ENCODE peak calls at places on chromosomes 13 and 19, in four cellular contexts. K is fibroblast of mammary gland, N is neural progenitor cell, C is uterus. H is an unnamed sample.
A peak's percentile ranks its signal among the peaks of the same experiment; 100 is the strongest.

GRCh38 chr19:15629003-15629880 is 11.5 kb upstream of the CYP4F3 start:
- DNase-seq in N (peak; percentile 5), K (peak; percentile 40), C (peak; percentile 58), H (peak; percentile 97)

GRCh38 chr19:1424182-1424955 is 13.8 kb upstream of the RPS15 start:
- DNase-seq in C (no peak), K (no peak), N (no peak), H (no peak)

GRCh38 chr13:102903659-102904407 is 58.0 kb downstream of the ERCC5 start:
- DNase-seq in N (peak; percentile 28), C (no peak), K (peak; percentile 42), H (no peak)

GRCh38 chr13:32676242-32676641 is 90.0 kb downstream of the PDS5B start:
- DNase-seq in C (no peak), N (no peak), K (no peak), H (no peak)

GRCh38 chr19:3458595-3459284 is 21.6 kb downstream of the SMIM24 start:
- DNase-seq in N (peak; percentile 66), C (peak; percentile 71), K (no peak), H (no peak)

GRCh38 chr13:110904748-110905147 is 10.1 kb downstream of the ANKRD10 start:
- DNase-seq in N (no peak), K (no peak), C (no peak), H (no peak)

GRCh38 chr13:98503175-98504028 is 73.5 kb downstream of the STK24 start:
- DNase-seq in K (peak; percentile 30), N (no peak), C (no peak), H (no peak)

GRCh38 chr13:31793246-31793645 is 53.9 kb downstream of the RXFP2 start:
- DNase-seq in C (no peak), K (peak; percentile 49), N (no peak), H (no peak)

GRCh38 chr19:5891572-5891937 is 12.0 kb downstream of the NDUFA11 start:
- DNase-seq in N (no peak), K (no peak), C (no peak), H (no peak)
- TF ChIP-seq CTCF in N (no peak), K (no peak), C (no peak), H (no peak)

GRCh38 chr13:23752111-23753001 is 136.8 kb downstream of the MIPEP start:
- DNase-seq in N (no peak), C (no peak), K (no peak), H (no peak)
- TF ChIP-seq CTCF in N (no peak), C (no peak), K (no peak), H (no peak)

GRCh38 chr13:43802511-43802910 is 15.7 kb upstream of the ENOX1 start:
- DNase-seq in C (no peak), N (no peak), K (no peak), H (no peak)
- TF ChIP-seq CTCF in C (no peak), N (no peak), K (no peak), H (no peak)

DNA sequence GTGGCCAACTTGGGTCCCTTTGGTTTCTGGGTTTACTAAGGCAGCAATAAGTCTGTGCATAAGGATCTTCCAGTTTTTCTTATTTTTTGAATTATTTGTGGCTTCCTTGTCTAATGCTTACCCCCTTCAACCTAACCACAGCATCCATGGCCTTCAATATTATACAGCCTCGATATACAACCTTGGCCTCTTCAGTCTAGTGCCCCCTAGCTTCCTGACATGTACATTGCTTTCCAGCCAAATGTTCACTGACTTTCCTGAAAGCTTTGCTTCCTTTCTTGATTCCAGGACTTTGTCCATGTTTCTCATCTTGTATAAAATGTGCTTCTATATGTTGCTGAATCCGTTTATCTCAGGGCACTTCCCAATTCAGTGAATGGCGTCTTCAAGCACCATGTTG is 310.1 kb downstream of the OLFM4 start:
- DNase-seq in C (no peak), N (no peak), K (no peak), H (no peak)
- TF ChIP-seq CTCF in C (no peak), N (no peak), K (no peak), H (no peak)

DNA sequence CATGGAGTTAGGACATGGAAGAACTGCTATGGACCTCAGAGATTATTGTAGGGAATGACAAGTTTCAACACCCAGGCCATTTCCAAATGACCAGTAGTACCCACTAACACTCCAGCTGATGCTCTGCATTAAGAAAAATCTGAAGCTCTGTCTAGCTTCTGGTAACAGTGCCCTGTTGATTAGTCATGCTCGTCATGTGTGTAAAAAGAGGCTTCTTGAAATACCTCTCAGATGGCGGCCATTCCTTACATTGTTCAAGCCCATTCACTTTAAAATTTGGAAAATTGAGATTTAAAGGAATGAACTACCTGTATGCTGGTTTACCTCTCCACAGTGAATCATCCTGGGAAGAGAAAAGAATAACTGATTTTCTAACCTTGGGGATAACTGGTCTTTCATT is 527.9 kb upstream of the ARGLU1 start:
- DNase-seq in C (no peak), K (no peak), N (no peak), H (no peak)
- TF ChIP-seq CTCF in C (no peak), K (no peak), N (no peak), H (no peak)

DNA sequence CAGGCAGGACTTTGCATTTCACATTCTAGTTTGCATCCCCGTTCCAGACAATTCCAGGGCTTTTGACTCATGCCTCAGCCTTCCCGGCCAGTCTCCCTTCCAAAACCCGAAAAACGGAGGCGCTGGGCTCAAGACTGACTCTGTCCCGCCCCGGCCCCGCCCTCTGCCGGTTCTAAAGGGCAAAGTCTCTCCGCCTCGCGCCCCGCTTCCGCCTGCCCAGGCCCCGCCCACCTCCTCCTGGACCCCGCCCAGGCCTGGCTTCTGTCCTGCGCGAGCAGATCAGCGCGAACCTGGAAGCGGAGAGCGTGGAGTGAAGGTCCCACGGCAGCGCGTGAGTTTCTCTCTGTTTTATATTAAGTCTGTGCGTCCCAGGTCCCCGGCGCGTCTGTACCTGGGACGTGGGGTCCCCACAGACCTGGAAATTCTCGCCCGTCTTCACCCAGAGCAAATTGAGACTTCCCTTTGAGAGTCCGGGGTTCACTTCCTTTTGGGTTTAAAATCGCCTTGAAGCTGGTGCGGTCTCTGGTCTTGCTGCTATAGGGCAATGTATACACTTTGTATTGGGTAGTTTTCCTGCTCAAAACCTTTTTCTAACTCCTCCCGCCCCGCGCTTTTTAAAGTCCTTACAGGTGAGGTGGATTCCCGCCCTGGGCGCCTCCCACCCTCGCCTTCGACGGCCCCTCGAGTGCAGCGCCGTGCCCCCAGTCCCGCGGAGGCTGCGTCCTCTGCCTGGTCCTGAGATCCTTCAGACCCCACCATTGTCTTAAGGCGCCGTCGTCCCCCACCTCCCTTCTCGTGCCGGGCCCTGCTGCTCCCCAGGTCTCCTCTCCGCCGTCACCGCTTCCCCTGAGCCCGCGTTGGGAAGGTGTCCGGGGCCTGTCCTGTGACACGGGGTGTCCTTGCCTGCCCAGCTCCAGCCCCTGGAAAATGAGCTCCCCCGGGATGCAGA is 31.2 kb downstream of the ZNF701 start:
- DNase-seq in C (peak; percentile 95), N (peak; percentile 97), K (peak; percentile 86), H (peak; percentile 97)
- TF ChIP-seq CTCF in C (peak; percentile 40), N (peak; percentile 51), K (peak; percentile 10), H (no peak)

GRCh38 chr13:49792550-49793324 is at the start of gene KPNA3:
- DNase-seq in N (peak; percentile 97), K (peak; percentile 93), C (peak; percentile 95), H (peak; percentile 66)
- TF ChIP-seq CTCF in N (peak; percentile 38), K (no peak), C (peak; percentile 18), H (no peak)

GRCh38 chr19:49812997-49813861 is at the start of gene FUZ:
- DNase-seq in K (peak; percentile 99), C (peak; percentile 98), N (peak; percentile 99), H (peak; percentile 82)
- TF ChIP-seq CTCF in K (peak; percentile 24), C (peak; percentile 65), N (peak; percentile 56), H (no peak)

DNA sequence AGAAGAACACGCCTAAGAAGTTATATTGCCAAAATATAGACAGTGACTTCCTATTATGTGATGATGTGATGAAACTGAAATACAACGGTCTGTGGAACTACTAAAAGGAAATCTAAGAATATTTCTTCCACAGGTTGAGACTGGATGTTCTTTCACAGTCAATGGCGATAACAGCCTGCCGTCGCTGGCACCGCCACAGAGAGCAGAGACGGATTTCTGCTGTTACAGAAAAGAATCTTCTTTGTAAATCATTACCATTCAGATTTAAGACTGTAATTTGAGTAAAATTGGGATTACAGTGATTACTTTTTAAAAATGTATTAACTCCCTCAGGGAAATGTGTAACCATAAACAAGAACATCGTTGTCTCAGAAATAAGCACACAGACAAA is 100.8 kb downstream of the TUBGCP3 start:
- DNase-seq in K (no peak), C (no peak), N (no peak), H (no peak)
- TF ChIP-seq CTCF in K (no peak), C (no peak), N (no peak), H (no peak)

H was measured in omental fat pad.